ENCODE peak calls at places on chromosomes 1 and 21, in seven cellular contexts. Q is aorta, X is Karpas-422, W is left lung, O is cardiac muscle cell, V is left ventricle myocardium inferior, Y is IMR-90. F is an unnamed sample.

GRCh38 chr1:5941671-5942070 is 50.6 kb downstream of the NPHP4 start:
- DNase-seq in Q (no peak), X (no peak), W (no peak), O (no peak), V (no peak), Y (no peak), F (no peak)

GRCh38 chr1:76668046-76668445 is 199.2 kb upstream of the ST6GALNAC5 start:
- DNase-seq in Q (no peak), X (peak; percentile 50), W (no peak), O (no peak), V (no peak), Y (no peak), F (no peak)

GRCh38 chr1:194929376-194929775 is 1678.9 kb downstream of the KCNT2 start:
- DNase-seq in Q (no peak), X (no peak), W (no peak), O (no peak), V (no peak), Y (peak; percentile 18), F (no peak)

GRCh38 chr1:29201595-29202051 is 19.9 kb upstream of the SRSF4 start:
- DNase-seq in Q (no peak), X (no peak), W (no peak), O (no peak), V (no peak), Y (no peak), F (no peak)

GRCh38 chr21:24023402-24023801 is 1583.9 kb downstream of the MRPL39 start:
- DNase-seq in Q (no peak), X (no peak), W (no peak), O (no peak), V (no peak), Y (peak; percentile 22), F (no peak)

GRCh38 chr1:240445369-240445768 is 166.6 kb downstream of the GREM2 start:
- DNase-seq in Q (no peak), X (no peak), W (no peak), O (no peak), V (no peak), Y (no peak), F (no peak)

GRCh38 chr1:53341521-53341895 is 13.6 kb upstream of the LRP8 start:
- DNase-seq in Q (peak; percentile 21), X (no peak), W (no peak), O (no peak), V (no peak), Y (no peak), F (no peak)

GRCh38 chr1:70314706-70315304 is 39.7 kb downstream of the ANKRD13C start:
- DNase-seq in Q (no peak), X (no peak), W (no peak), O (no peak), V (no peak), Y (no peak), F (no peak)

GRCh38 chr1:231241751-231242150 is 739 bp downstream of the GNPAT start:
- DNase-seq in Q (no peak), X (peak; percentile 58), W (no peak), O (peak; percentile 14), V (no peak), Y (no peak), F (no peak)

GRCh38 chr1:52032785-52033131 is 852 bp downstream of the KTI12 start:
- DNase-seq in Q (peak; percentile 73), X (peak; percentile 77), W (peak; percentile 60), O (peak; percentile 9), V (peak; percentile 18), Y (peak; percentile 60), F (peak; percentile 74)

GRCh38 chr1:90862782-90863181 is 145.7 kb upstream of the BARHL2 start:
- DNase-seq in Q (no peak), X (peak; percentile 74), W (no peak), O (no peak), V (no peak), Y (no peak), F (no peak)

GRCh38 chr21:44686843-44687561 is 5.0 kb upstream of the KRTAP12-1 start:
- DNase-seq in Q (no peak), X (no peak), W (no peak), O (no peak), V (no peak), Y (no peak), F (no peak)

GRCh38 chr1:60895167-60896124 is 186.9 kb upstream of the NFIA start:
- DNase-seq in Q (no peak), X (no peak), W (no peak), O (no peak), V (no peak), Y (no peak), F (no peak)

GRCh38 chr1:156910309-156910782 is 10.1 kb upstream of the LRRC71 start:
- DNase-seq in Q (peak; percentile 52), X (peak; percentile 77), W (no peak), O (peak; percentile 62), V (no peak), Y (no peak), F (peak; percentile 75)

GRCh38 chr21:22201142-22201541 is 1202.9 kb downstream of the NCAM2 start:
- DNase-seq in Q (no peak), X (no peak), W (no peak), O (no peak), V (no peak), Y (no peak), F (no peak)

GRCh38 chr1:62299426-62300200 is 19.6 kb downstream of the KANK4 start:
- DNase-seq in Q (no peak), X (no peak), W (no peak), O (no peak), V (no peak), Y (no peak), F (peak; percentile 34)

GRCh38 chr1:13749543-13750307 is 49.7 kb downstream of the PRDM2 start:
- DNase-seq in Q (peak; percentile 79), X (peak; percentile 72), W (peak; percentile 69), O (peak; percentile 68), V (peak; percentile 70), Y (peak; percentile 36), F (peak; percentile 67)

GRCh38 chr1:243256590-243256989 is 749 bp downstream of the SDCCAG8 start:
- DNase-seq in Q (no peak), X (peak; percentile 52), W (no peak), O (no peak), V (no peak), Y (no peak), F (no peak)

GRCh38 chr1:201131398-201131797 is 4.4 kb upstream of the ASCL5 start:
- DNase-seq in Q (peak; percentile 12), X (no peak), W (no peak), O (no peak), V (no peak), Y (no peak), F (no peak)

GRCh38 chr1:79478160-79478559 is 471.6 kb upstream of the ADGRL4 start:
- DNase-seq in Q (no peak), X (no peak), W (no peak), O (no peak), V (no peak), Y (no peak), F (peak; percentile 35)

GRCh38 chr1:28775121-28775942 is 36.6 kb upstream of the OPRD1 start:
- DNase-seq in Q (peak; percentile 88), X (no peak), W (peak; percentile 86), O (no peak), V (peak; percentile 80), Y (peak; percentile 36), F (peak; percentile 94)

GRCh38 chr1:55124470-55124869 is 85.1 kb downstream of the PCSK9 start:
- DNase-seq in Q (no peak), X (no peak), W (no peak), O (no peak), V (no peak), Y (no peak), F (no peak)

DNA sequence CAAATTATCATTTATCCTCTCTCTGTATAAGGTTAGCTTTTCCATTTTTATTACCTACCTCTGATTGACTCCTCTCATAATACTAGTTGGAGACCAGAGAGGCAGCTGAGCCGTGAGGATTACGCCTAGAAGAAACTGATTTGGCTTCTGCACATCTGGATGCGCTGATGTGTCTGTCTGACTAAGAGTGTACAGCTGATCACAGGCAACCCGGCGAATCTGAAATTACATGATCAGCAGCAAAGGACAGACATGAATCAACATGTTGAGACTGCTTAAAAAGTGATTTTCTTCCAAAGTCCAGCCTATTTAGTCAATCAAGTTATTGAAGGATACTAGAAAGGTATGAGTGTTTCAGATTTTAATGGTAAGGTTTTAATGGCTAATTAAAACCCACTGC is 81.2 kb downstream of the PCSK9 start:
- DNase-seq in Q (no peak), X (no peak), W (no peak), O (no peak), V (no peak), Y (no peak), F (no peak)
- H3K4me1 ChIP-seq in Q (no peaks in the 10 kb centered on the region), X (no peaks in the 10 kb centered on the region), W (no peaks in the 10 kb centered on the region), O (no peaks in the 10 kb centered on the region), V (no peaks in the 10 kb centered on the region), Y (no peaks in the 10 kb centered on the region), F (no peaks in the 10 kb centered on the region)

GRCh38 chr21:42627527-42628289 is 25.7 kb upstream of the PDE9A start:
- DNase-seq in Q (no peak), X (no peak), W (no peak), O (peak; percentile 87), V (peak; percentile 82), Y (no peak), F (peak; percentile 88)
- H3K27me3 ChIP-seq in Q (no peaks in the 10 kb centered on the region), X (no peaks in the 10 kb centered on the region), W (peaks cover 5% of the 10 kb centered on the region), O (peaks cover 3% of the 10 kb centered on the region), V (peaks cover 67% of the 10 kb centered on the region), Y (peaks cover 45% of the 10 kb centered on the region), F (no peaks in the 10 kb centered on the region)

DNA sequence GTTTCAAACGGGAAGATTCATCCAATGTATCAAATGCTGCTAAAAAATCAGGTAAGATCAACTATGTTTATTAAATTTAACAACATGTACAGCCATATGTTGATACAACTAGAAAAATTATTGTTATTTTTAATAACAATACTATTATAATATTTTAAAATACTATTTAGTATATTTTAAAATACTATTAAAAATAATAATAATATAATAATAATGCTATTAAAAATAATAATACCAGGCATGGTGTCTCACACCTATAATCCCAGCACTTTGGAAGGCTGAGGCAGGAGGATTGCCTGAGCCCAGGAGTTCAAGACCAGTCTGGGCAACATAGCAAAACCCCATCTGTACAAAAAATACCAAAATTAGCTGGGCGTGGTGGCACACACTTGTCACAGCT is 54.6 kb downstream of the CATSPERE start:
- DNase-seq in Q (no peak), X (no peak), W (no peak), O (no peak), V (no peak), Y (no peak), F (no peak)
- H3K9me3 ChIP-seq in Q (peaks cover 3% of the 10 kb centered on the region), X (peaks cover 7% of the 10 kb centered on the region), W (no peaks in the 10 kb centered on the region), O (no peaks in the 10 kb centered on the region), V (peaks cover 23% of the 10 kb centered on the region), Y (no peaks in the 10 kb centered on the region), F (peaks cover 2% of the 10 kb centered on the region)

DNA sequence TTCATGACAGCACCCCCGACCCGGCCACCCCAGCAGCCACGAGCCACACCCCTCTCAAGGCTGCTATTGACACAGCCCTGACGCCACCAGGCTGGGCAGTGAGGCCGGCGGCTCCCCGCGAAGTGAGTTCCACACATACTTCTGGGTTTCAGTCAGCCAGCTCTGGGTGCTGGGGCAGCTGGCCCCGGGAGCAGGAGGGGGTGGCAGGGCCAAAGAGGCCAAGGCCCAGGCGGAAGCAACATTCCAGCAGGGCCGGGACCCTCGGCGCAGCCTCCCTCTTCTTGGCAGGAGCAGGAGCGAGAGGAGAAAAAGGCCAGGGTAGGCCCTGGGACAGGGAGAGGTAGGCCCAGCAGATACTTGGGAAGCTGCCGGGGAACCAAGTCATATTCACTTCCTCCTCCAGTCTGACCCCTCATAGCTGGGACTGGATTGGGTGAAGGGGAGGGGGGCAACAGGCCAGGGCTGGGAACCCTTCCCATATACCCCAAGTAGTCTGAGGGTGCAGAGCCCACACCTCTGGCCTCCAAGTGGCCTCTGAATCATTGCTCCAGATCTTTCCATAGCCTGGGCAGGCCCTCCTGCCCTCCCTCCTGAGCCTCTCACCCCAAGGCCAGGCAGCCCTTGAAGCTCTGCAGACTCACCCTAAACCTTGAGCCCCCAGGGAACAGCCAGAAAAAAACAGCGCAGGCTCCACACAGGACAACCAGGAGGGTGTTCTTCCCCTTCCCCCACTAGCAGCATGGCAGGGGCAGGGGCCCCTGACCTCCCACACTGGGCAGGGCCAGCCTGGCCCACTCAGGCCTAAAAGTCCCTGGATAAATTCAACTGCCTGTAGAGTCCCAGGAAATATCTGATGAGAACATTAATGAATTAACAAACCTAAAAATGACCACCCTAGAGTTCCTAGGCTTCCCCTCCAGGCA is 5.7 kb downstream of the HSPG2 start:
- DNase-seq in Q (peak; percentile 90), X (no peak), W (peak; percentile 84), O (peak; percentile 64), V (peak; percentile 78), Y (peak; percentile 88), F (peak; percentile 89)
- H3K4me1 ChIP-seq in Q (no peaks in the 10 kb centered on the region), X (no peaks in the 10 kb centered on the region), W (peaks cover 66% of the 10 kb centered on the region), O (peaks cover 62% of the 10 kb centered on the region), V (peaks cover 100% of the 10 kb centered on the region), Y (peaks cover 61% of the 10 kb centered on the region), F (peaks cover 37% of the 10 kb centered on the region)

F was measured in right cardiac atrium.